ENCODE peak calls at places on chromosome 15, in six cellular contexts. Q is A549, A is IMR-90, U is GM12878, X is K562, O is HepG2. J is an unnamed sample.

GRCh38 chr15:68450192-68450591 is 18.2 kb upstream of the ITGA11 start:
- DNase-seq in Q (no peak), A (no peak), U (no peak), X (no peak), O (no peak), J (no peak)

GRCh38 chr15:52294881-52295420 is 653 bp downstream of the MYO5C start:
- DNase-seq in Q (no peak), A (no peak), U (no peak), X (no peak), O (peak), J (peak)

GRCh38 chr15:71252036-71252898 is 137.0 kb downstream of the THSD4 start:
- DNase-seq in Q (peak), A (peak), U (no peak), X (no peak), O (no peak), J (peak)

GRCh38 chr15:62875626-62876021 is 166.9 kb upstream of the TPM1 start:
- DNase-seq in Q (no peak), A (no peak), U (no peak), X (no peak), O (no peak), J (no peak)

GRCh38 chr15:75947117-75947516 is 43.4 kb downstream of the FBXO22 start:
- DNase-seq in Q (peak), A (peak), U (no peak), X (no peak), O (no peak), J (no peak)

GRCh38 chr15:72751751-72752455 is 31.7 kb downstream of the ADPGK start:
- DNase-seq in Q (no peak), A (peak), U (no peak), X (no peak), O (no peak), J (no peak)

GRCh38 chr15:57747206-57747605 is 40.7 kb downstream of the POLR2M start:
- DNase-seq in Q (no peak), A (no peak), U (no peak), X (peak), O (no peak), J (no peak)

GRCh38 chr15:81939604-81940440 is 106.0 kb downstream of the MEX3B start:
- DNase-seq in Q (peak), A (peak), U (no peak), X (peak), O (peak), J (peak)

GRCh38 chr15:44718180-44718926 is 7.0 kb downstream of the B2M start:
- DNase-seq in Q (no peak), A (no peak), U (no peak), X (no peak), O (no peak), J (no peak)

GRCh38 chr15:29032776-29033175 is 147.0 kb downstream of the APBA2 start:
- DNase-seq in Q (no peak), A (no peak), U (no peak), X (no peak), O (no peak), J (no peak)
- TF ChIP-seq SMC3 in Q (no peak), A (no peak), U (no peak), X (no peak), O (no peak), J (no peak)

DNA sequence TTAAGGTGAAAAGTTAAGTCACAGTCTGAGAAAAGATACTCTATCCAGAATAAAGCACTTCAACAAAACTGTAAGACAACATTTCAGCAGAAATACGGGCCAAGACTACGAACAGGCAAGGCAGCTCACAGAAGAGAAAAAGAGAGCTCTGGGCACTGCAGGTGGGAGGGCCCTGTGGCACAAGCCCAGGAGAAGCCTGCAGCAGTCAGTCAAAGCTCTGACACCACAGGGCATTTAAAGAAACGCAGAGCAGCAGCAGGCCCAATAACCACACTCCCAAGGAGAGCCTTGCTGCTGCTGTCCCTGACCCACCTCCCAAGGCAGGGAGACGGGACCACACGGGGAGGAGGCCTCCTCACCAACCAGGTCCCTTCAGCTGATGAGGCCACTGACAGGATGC is 19.2 kb downstream of the CHSY1 start:
- DNase-seq in Q (no peak), A (no peak), U (no peak), X (no peak), O (no peak), J (no peak)
- TF ChIP-seq USF2 in Q (no peak), A (no peak), U (no peak), X (no peak), O (no peak), J (no peak)

GRCh38 chr15:79453446-79453845 is 21.3 kb downstream of the MINAR1 start:
- DNase-seq in Q (no peak), A (no peak), U (no peak), X (no peak), O (no peak), J (no peak)
- TF ChIP-seq RAD21 in Q (no peak), A (no peak), U (no peak), X (no peak), O (no peak), J (no peak)

GRCh38 chr15:88605507-88606436 is 15.4 kb upstream of the AEN start:
- DNase-seq in Q (no peak), A (peak), U (no peak), X (peak), O (no peak), J (peak)
- TF ChIP-seq SMC3 in Q (no peak), A (no peak), U (no peak), X (no peak), O (no peak), J (no peak)